ENCODE peak calls at places on chromosomes 2 and 18, in seven cellular contexts. F is SHP77, B is ACHN, G is left ventricle myocardium inferior, T is C1 segment of cervical spinal cord, I is Caki2, Q is astrocyte. U is an unnamed sample.

GRCh38 chr18:62281684-62282083 is 43.4 kb upstream of the TNFRSF11A start:
- DNase-seq in F (no peak), B (no peak), G (no peak), T (no peak), I (no peak), Q (peak; percentile 83), U (no peak)

GRCh38 chr18:8175486-8176061 is 433.7 kb upstream of the RAB12 start:
- DNase-seq in F (no peak), B (no peak), G (no peak), T (no peak), I (no peak), Q (no peak), U (no peak)

GRCh38 chr2:220789961-220790360 is 782.1 kb downstream of the EPHA4 start:
- DNase-seq in F (no peak), B (no peak), G (no peak), T (no peak), I (no peak), Q (peak; percentile 77), U (no peak)

GRCh38 chr2:233209978-233210680 is 41.3 kb upstream of the ATG16L1 start:
- DNase-seq in F (no peak), B (peak; percentile 63), G (no peak), T (no peak), I (no peak), Q (no peak), U (no peak)

GRCh38 chr2:234241656-234242445 is 191.3 kb downstream of the SPP2 start:
- DNase-seq in F (no peak), B (peak; percentile 100), G (no peak), T (no peak), I (peak; percentile 98), Q (peak; percentile 97), U (no peak)

GRCh38 chr18:24868760-24869237 is 408.4 kb downstream of the HRH4 start:
- DNase-seq in F (no peak), B (no peak), G (no peak), T (no peak), I (no peak), Q (no peak), U (no peak)

GRCh38 chr18:79915161-79916127 is 36.0 kb downstream of the SLC66A2 start:
- DNase-seq in F (no peak), B (no peak), G (no peak), T (no peak), I (no peak), Q (no peak), U (no peak)

GRCh38 chr2:45263147-45263546 is 253.9 kb upstream of the SIX2 start:
- DNase-seq in F (no peak), B (no peak), G (no peak), T (no peak), I (no peak), Q (no peak), U (no peak)

GRCh38 chr2:120985997-120986651 is 250.5 kb downstream of the GLI2 start:
- DNase-seq in F (no peak), B (no peak), G (no peak), T (no peak), I (no peak), Q (no peak), U (no peak)

GRCh38 chr18:48781041-48781989 is 169.4 kb downstream of the SMAD7 start:
- DNase-seq in F (no peak), B (no peak), G (peak; percentile 93), T (peak; percentile 47), I (no peak), Q (peak; percentile 52), U (no peak)

GRCh38 chr18:12783524-12783923 is 80.7 kb downstream of the PSMG2 start:
- DNase-seq in F (no peak), B (no peak), G (no peak), T (no peak), I (no peak), Q (no peak), U (no peak)

GRCh38 chr2:109131777-109132176 is 2.8 kb downstream of the SH3RF3 start:
- DNase-seq in F (no peak), B (no peak), G (no peak), T (no peak), I (no peak), Q (no peak), U (no peak)

GRCh38 chr2:64374686-64375085 is 79.3 kb upstream of the LGALSL start:
- DNase-seq in F (no peak), B (no peak), G (peak; percentile 27), T (no peak), I (peak; percentile 15), Q (no peak), U (no peak)

U was measured in SK-MEL-5.